ENCODE peak calls at places on chromosomes 2 and 18, in nine cellular contexts. One of them, this sample, is unnamed.

GRCh38 chr2:100924122-100924519 is 78.0 kb upstream of the RPL31 start:
- DNase-seq in stomach: no peak
- DNase-seq in BJ: no peak
- DNase-seq in tibial nerve: no peak
- DNase-seq in GM06990: no peak
- DNase-seq in bronchial epithelial cell: no peak
- DNase-seq in CD8-positive, alpha-beta T cell: no peak
- DNase-seq in fibroblast of mammary gland: no peak
- DNase-seq in GM12865: no peak
- DNase-seq in this sample: no peak

GRCh38 chr2:217920879-217921603 is 81.8 kb downstream of the TNS1 start:
- DNase-seq in CD8-positive, alpha-beta T cell: no peak
- DNase-seq in tibial nerve: no peak
- DNase-seq in fibroblast of mammary gland: no peak
- DNase-seq in bronchial epithelial cell: no peak
- DNase-seq in GM12865: no peak
- DNase-seq in BJ: no peak
- DNase-seq in stomach: no peak
- DNase-seq in GM06990: no peak
- DNase-seq in this sample: peak

GRCh38 chr18:4230450-4231168 is 224.5 kb downstream of the DLGAP1 start:
- DNase-seq in BJ: no peak
- DNase-seq in CD8-positive, alpha-beta T cell: no peak
- DNase-seq in tibial nerve: no peak
- DNase-seq in bronchial epithelial cell: no peak
- DNase-seq in GM12865: peak
- DNase-seq in GM06990: no peak
- DNase-seq in fibroblast of mammary gland: no peak
- DNase-seq in stomach: no peak
- DNase-seq in this sample: no peak

GRCh38 chr2:47271054-47272000 is 116.2 kb upstream of the STPG4 start:
- DNase-seq in bronchial epithelial cell: peak
- DNase-seq in GM06990: no peak
- DNase-seq in fibroblast of mammary gland: no peak
- DNase-seq in CD8-positive, alpha-beta T cell: no peak
- DNase-seq in stomach: no peak
- DNase-seq in BJ: no peak
- DNase-seq in GM12865: peak
- DNase-seq in tibial nerve: no peak
- DNase-seq in this sample: no peak

GRCh38 chr2:47688561-47688960 is 94.4 kb upstream of the MSH6 start:
- DNase-seq in stomach: no peak
- DNase-seq in tibial nerve: no peak
- DNase-seq in bronchial epithelial cell: no peak
- DNase-seq in BJ: no peak
- DNase-seq in fibroblast of mammary gland: no peak
- DNase-seq in CD8-positive, alpha-beta T cell: no peak
- DNase-seq in GM06990: peak
- DNase-seq in GM12865: peak
- DNase-seq in this sample: no peak

GRCh38 chr2:30694286-30695055 is 112.8 kb downstream of the CAPN13 start:
- DNase-seq in tibial nerve: no peak
- DNase-seq in bronchial epithelial cell: no peak
- DNase-seq in CD8-positive, alpha-beta T cell: no peak
- DNase-seq in BJ: no peak
- DNase-seq in GM06990: no peak
- DNase-seq in fibroblast of mammary gland: no peak
- DNase-seq in GM12865: no peak
- DNase-seq in stomach: no peak
- DNase-seq in this sample: no peak

GRCh38 chr2:113869253-113869652 is 20.6 kb upstream of the ACTR3 start:
- DNase-seq in CD8-positive, alpha-beta T cell: no peak
- DNase-seq in stomach: no peak
- DNase-seq in BJ: no peak
- DNase-seq in fibroblast of mammary gland: no peak
- DNase-seq in tibial nerve: no peak
- DNase-seq in bronchial epithelial cell: no peak
- DNase-seq in GM06990: no peak
- DNase-seq in GM12865: no peak
- DNase-seq in this sample: no peak

GRCh38 chr2:221676566-221677172 is 104.6 kb upstream of the EPHA4 start:
- DNase-seq in GM12865: no peak
- DNase-seq in GM06990: no peak
- DNase-seq in stomach: no peak
- DNase-seq in bronchial epithelial cell: peak
- DNase-seq in tibial nerve: no peak
- DNase-seq in fibroblast of mammary gland: peak
- DNase-seq in BJ: no peak
- DNase-seq in CD8-positive, alpha-beta T cell: no peak
- DNase-seq in this sample: no peak

GRCh38 chr18:8705280-8705940 is at the start of gene MTCL1:
- DNase-seq in fibroblast of mammary gland: peak
- DNase-seq in GM12865: peak
- DNase-seq in CD8-positive, alpha-beta T cell: peak
- DNase-seq in BJ: no peak
- DNase-seq in bronchial epithelial cell: no peak
- DNase-seq in stomach: peak
- DNase-seq in GM06990: peak
- DNase-seq in tibial nerve: no peak
- DNase-seq in this sample: no peak

GRCh38 chr2:128305555-128306080 is 13.1 kb downstream of the HS6ST1 start:
- DNase-seq in BJ: no peak
- DNase-seq in stomach: no peak
- DNase-seq in GM06990: peak
- DNase-seq in GM12865: peak
- DNase-seq in fibroblast of mammary gland: peak
- DNase-seq in tibial nerve: no peak
- DNase-seq in bronchial epithelial cell: peak
- DNase-seq in CD8-positive, alpha-beta T cell: no peak
- DNase-seq in this sample: peak

GRCh38 chr2:54456526-54457325 is 599 bp downstream of the SPTBN1 start:
- DNase-seq in stomach: no peak
- DNase-seq in CD8-positive, alpha-beta T cell: no peak
- DNase-seq in tibial nerve: no peak
- DNase-seq in GM06990: peak
- DNase-seq in bronchial epithelial cell: no peak
- DNase-seq in BJ: no peak
- DNase-seq in GM12865: no peak
- DNase-seq in fibroblast of mammary gland: peak
- DNase-seq in this sample: peak

GRCh38 chr2:186991766-186992417 is 142.9 kb upstream of the ZSWIM2 start:
- DNase-seq in BJ: no peak
- DNase-seq in bronchial epithelial cell: no peak
- DNase-seq in tibial nerve: no peak
- DNase-seq in fibroblast of mammary gland: no peak
- DNase-seq in GM12865: no peak
- DNase-seq in GM06990: no peak
- DNase-seq in stomach: no peak
- DNase-seq in CD8-positive, alpha-beta T cell: no peak
- DNase-seq in this sample: no peak

GRCh38 chr2:118535171-118535817 is 312.2 kb downstream of the EN1 start:
- DNase-seq in fibroblast of mammary gland: no peak
- DNase-seq in tibial nerve: no peak
- DNase-seq in BJ: no peak
- DNase-seq in GM06990: no peak
- DNase-seq in GM12865: no peak
- DNase-seq in bronchial epithelial cell: no peak
- DNase-seq in CD8-positive, alpha-beta T cell: no peak
- DNase-seq in stomach: no peak
- DNase-seq in this sample: no peak

GRCh38 chr2:222506230-222506934 is 82.0 kb downstream of the SGPP2 start:
- DNase-seq in stomach: no peak
- DNase-seq in BJ: no peak
- DNase-seq in GM12865: no peak
- DNase-seq in bronchial epithelial cell: no peak
- DNase-seq in CD8-positive, alpha-beta T cell: no peak
- DNase-seq in GM06990: no peak
- DNase-seq in fibroblast of mammary gland: no peak
- DNase-seq in tibial nerve: no peak
- DNase-seq in this sample: no peak

GRCh38 chr2:7437122-7437521 is 519.9 kb downstream of the RNF144A start:
- DNase-seq in fibroblast of mammary gland: no peak
- DNase-seq in GM12865: peak
- DNase-seq in stomach: no peak
- DNase-seq in CD8-positive, alpha-beta T cell: no peak
- DNase-seq in tibial nerve: no peak
- DNase-seq in GM06990: no peak
- DNase-seq in bronchial epithelial cell: no peak
- DNase-seq in BJ: no peak
- DNase-seq in this sample: no peak

GRCh38 chr2:221517362-221518121 is 54.6 kb downstream of the EPHA4 start:
- DNase-seq in GM06990: peak
- DNase-seq in CD8-positive, alpha-beta T cell: peak
- DNase-seq in stomach: peak
- DNase-seq in GM12865: peak
- DNase-seq in bronchial epithelial cell: peak
- DNase-seq in tibial nerve: no peak
- DNase-seq in BJ: peak
- DNase-seq in fibroblast of mammary gland: peak
- DNase-seq in this sample: peak

GRCh38 chr2:25341753-25342371 is at the start of gene DNMT3A:
- DNase-seq in tibial nerve: peak
- DNase-seq in bronchial epithelial cell: no peak
- DNase-seq in BJ: no peak
- DNase-seq in CD8-positive, alpha-beta T cell: peak
- DNase-seq in stomach: peak
- DNase-seq in GM06990: peak
- DNase-seq in fibroblast of mammary gland: peak
- DNase-seq in GM12865: peak
- DNase-seq in this sample: peak

GRCh38 chr2:72993147-72993546 is 75.8 kb downstream of the EMX1 start:
- DNase-seq in BJ: no peak
- DNase-seq in tibial nerve: no peak
- DNase-seq in GM12865: peak
- DNase-seq in CD8-positive, alpha-beta T cell: peak
- DNase-seq in fibroblast of mammary gland: peak
- DNase-seq in GM06990: peak
- DNase-seq in bronchial epithelial cell: peak
- DNase-seq in stomach: peak
- DNase-seq in this sample: peak

GRCh38 chr2:172109256-172109655 is 6.6 kb upstream of the DLX2 start:
- DNase-seq in CD8-positive, alpha-beta T cell: no peak
- DNase-seq in tibial nerve: no peak
- DNase-seq in bronchial epithelial cell: no peak
- DNase-seq in GM06990: no peak
- DNase-seq in stomach: no peak
- DNase-seq in BJ: no peak
- DNase-seq in GM12865: no peak
- DNase-seq in fibroblast of mammary gland: no peak
- DNase-seq in this sample: no peak

GRCh38 chr2:172106128-172106961 is 3.6 kb upstream of the DLX2 start:
- DNase-seq in CD8-positive, alpha-beta T cell: peak
- DNase-seq in stomach: no peak
- DNase-seq in bronchial epithelial cell: no peak
- DNase-seq in GM12865: peak
- DNase-seq in fibroblast of mammary gland: peak
- DNase-seq in BJ: no peak
- DNase-seq in tibial nerve: no peak
- DNase-seq in GM06990: no peak
- DNase-seq in this sample: no peak

GRCh38 chr2:172109670-172110421 is 7.1 kb upstream of the DLX2 start:
- DNase-seq in GM06990: no peak
- DNase-seq in tibial nerve: no peak
- DNase-seq in fibroblast of mammary gland: no peak
- DNase-seq in CD8-positive, alpha-beta T cell: no peak
- DNase-seq in BJ: no peak
- DNase-seq in stomach: no peak
- DNase-seq in GM12865: no peak
- DNase-seq in bronchial epithelial cell: no peak
- DNase-seq in this sample: no peak

GRCh38 chr2:172108587-172108930 is 5.9 kb upstream of the DLX2 start:
- DNase-seq in tibial nerve: no peak
- DNase-seq in fibroblast of mammary gland: no peak
- DNase-seq in bronchial epithelial cell: no peak
- DNase-seq in GM12865: no peak
- DNase-seq in GM06990: no peak
- DNase-seq in CD8-positive, alpha-beta T cell: no peak
- DNase-seq in stomach: no peak
- DNase-seq in BJ: no peak
- DNase-seq in this sample: no peak

GRCh38 chr2:172107690-172108586 is 5.2 kb upstream of the DLX2 start:
- DNase-seq in fibroblast of mammary gland: no peak
- DNase-seq in GM12865: no peak
- DNase-seq in BJ: no peak
- DNase-seq in CD8-positive, alpha-beta T cell: no peak
- DNase-seq in stomach: no peak
- DNase-seq in GM06990: no peak
- DNase-seq in tibial nerve: no peak
- DNase-seq in bronchial epithelial cell: no peak
- DNase-seq in this sample: no peak
- H3K4me3 ChIP-seq in fibroblast of mammary gland: no peak
- H3K4me3 ChIP-seq in GM12865: no peak
- H3K4me3 ChIP-seq in BJ: no peak
- H3K4me3 ChIP-seq in CD8-positive, alpha-beta T cell: no peak
- H3K4me3 ChIP-seq in stomach: no peak
- H3K4me3 ChIP-seq in GM06990: no peak
- H3K4me3 ChIP-seq in tibial nerve: no peak
- H3K4me3 ChIP-seq in bronchial epithelial cell: no peak
- H3K4me3 ChIP-seq in this sample: no peak

GRCh38 chr2:153477641-153478288 is 797 bp downstream of the RPRM start:
- DNase-seq in CD8-positive, alpha-beta T cell: no peak
- DNase-seq in fibroblast of mammary gland: no peak
- DNase-seq in tibial nerve: no peak
- DNase-seq in bronchial epithelial cell: no peak
- DNase-seq in GM06990: peak
- DNase-seq in BJ: no peak
- DNase-seq in GM12865: no peak
- DNase-seq in stomach: no peak
- DNase-seq in this sample: no peak
- H3K4me3 ChIP-seq in CD8-positive, alpha-beta T cell: peak
- H3K4me3 ChIP-seq in fibroblast of mammary gland: no peak
- H3K4me3 ChIP-seq in tibial nerve: peak
- H3K4me3 ChIP-seq in bronchial epithelial cell: no peak
- H3K4me3 ChIP-seq in GM06990: no peak
- H3K4me3 ChIP-seq in BJ: no peak
- H3K4me3 ChIP-seq in GM12865: no peak
- H3K4me3 ChIP-seq in stomach: peak
- H3K4me3 ChIP-seq in this sample: peak

DNA sequence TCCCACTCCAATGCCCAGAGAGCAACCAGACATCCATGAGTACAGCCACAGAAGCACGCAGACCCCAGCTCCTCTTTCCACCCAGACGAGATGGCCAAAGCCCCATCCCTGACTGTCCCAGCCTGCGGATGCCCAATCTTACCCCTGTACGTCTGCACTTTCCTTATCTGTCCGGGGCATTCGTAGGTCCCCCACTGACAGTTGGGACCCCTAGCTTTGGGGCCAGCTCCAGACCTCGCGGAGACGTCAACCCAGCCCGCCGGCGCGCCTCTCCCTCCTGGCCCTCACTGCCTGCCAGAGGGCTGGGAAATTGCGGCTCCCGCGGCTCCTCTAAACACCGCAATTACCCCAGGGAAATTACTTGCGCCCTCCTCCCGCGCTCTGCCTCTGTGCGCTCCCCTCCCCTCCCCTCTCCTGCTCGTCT is 2.3 kb downstream of the ECEL1 start:
- DNase-seq in GM12865: no peak
- DNase-seq in BJ: no peak
- DNase-seq in GM06990: no peak
- DNase-seq in CD8-positive, alpha-beta T cell: no peak
- DNase-seq in tibial nerve: no peak
- DNase-seq in fibroblast of mammary gland: no peak
- DNase-seq in bronchial epithelial cell: no peak
- DNase-seq in stomach: no peak
- DNase-seq in this sample: no peak
- H3K4me3 ChIP-seq in GM12865: no peak
- H3K4me3 ChIP-seq in BJ: no peak
- H3K4me3 ChIP-seq in GM06990: no peak
- H3K4me3 ChIP-seq in CD8-positive, alpha-beta T cell: no peak
- H3K4me3 ChIP-seq in tibial nerve: no peak
- H3K4me3 ChIP-seq in fibroblast of mammary gland: no peak
- H3K4me3 ChIP-seq in bronchial epithelial cell: no peak
- H3K4me3 ChIP-seq in stomach: no peak
- H3K4me3 ChIP-seq in this sample: no peak

GRCh38 chr2:233852056-233852455 is 2.3 kb downstream of the HJURP start:
- DNase-seq in bronchial epithelial cell: no peak
- DNase-seq in GM06990: no peak
- DNase-seq in GM12865: no peak
- DNase-seq in BJ: no peak
- DNase-seq in tibial nerve: no peak
- DNase-seq in CD8-positive, alpha-beta T cell: no peak
- DNase-seq in fibroblast of mammary gland: no peak
- DNase-seq in stomach: peak
- DNase-seq in this sample: no peak
- H3K4me3 ChIP-seq in bronchial epithelial cell: no peak
- H3K4me3 ChIP-seq in GM06990: no peak
- H3K4me3 ChIP-seq in GM12865: peak
- H3K4me3 ChIP-seq in BJ: no peak
- H3K4me3 ChIP-seq in tibial nerve: no peak
- H3K4me3 ChIP-seq in CD8-positive, alpha-beta T cell: no peak
- H3K4me3 ChIP-seq in fibroblast of mammary gland: peak
- H3K4me3 ChIP-seq in stomach: no peak
- H3K4me3 ChIP-seq in this sample: no peak

This sample was measured in psoas muscle.